ENCODE peak calls at places on chromosomes 5 and 9, in four cellular contexts. R is mesenchymal stem cell, N is uterus, S is aorta. P is an unnamed sample.

GRCh38 chr5:26942481-26942880 is 95.9 kb downstream of the CDH9 start:
- DNase-seq in N (no peak), R (peak), S (no peak), P (no peak)

GRCh38 chr5:36462295-36463021 is 143.9 kb upstream of the SLC1A3 start:
- DNase-seq in R (no peak), S (no peak), N (no peak), P (no peak)

GRCh38 chr5:127080001-127080478 is 6.7 kb upstream of the C5orf63 start:
- DNase-seq in S (no peak), N (no peak), R (peak), P (no peak)

GRCh38 chr9:118992813-118993747 is 376.2 kb downstream of the BRINP1 start:
- DNase-seq in R (no peak), N (no peak), S (no peak), P (no peak)

GRCh38 chr9:123248630-123249029 is 19.8 kb downstream of the STRBP start:
- DNase-seq in S (no peak), N (no peak), R (no peak), P (no peak)

GRCh38 chr9:112777914-112778313 is 27.4 kb downstream of the SNX30 start:
- DNase-seq in N (no peak), S (no peak), R (no peak), P (no peak)

GRCh38 chr5:3179220-3179619 is 416.4 kb upstream of the IRX1 start:
- DNase-seq in R (no peak), N (no peak), S (no peak), P (no peak)

GRCh38 chr9:132141364-132141947 is 20.4 kb upstream of the NTNG2 start:
- DNase-seq in N (no peak), R (peak), S (no peak), P (no peak)

GRCh38 chr9:78745996-78746395 is 449.1 kb downstream of the PSAT1 start:
- DNase-seq in N (no peak), S (no peak), R (no peak), P (no peak)

GRCh38 chr9:71637926-71638325 is 130.4 kb downstream of the CEMIP2 start:
- DNase-seq in N (no peak), R (no peak), S (no peak), P (peak)

GRCh38 chr9:37944671-37945481 is 40.9 kb upstream of the SLC25A51 start:
- DNase-seq in R (no peak), S (no peak), N (no peak), P (no peak)

GRCh38 chr5:1445895-1446601 is 808 bp upstream of the SLC6A3 start:
- DNase-seq in R (no peak), N (no peak), S (peak), P (no peak)

GRCh38 chr9:87406545-87407166 is 91.0 kb upstream of the DAPK1 start:
- DNase-seq in N (no peak), S (no peak), R (no peak), P (no peak)

GRCh38 chr5:124789104-124789605 is 42.7 kb upstream of the ZNF608 start:
- DNase-seq in S (no peak), N (no peak), R (peak), P (no peak)

GRCh38 chr9:33250458-33250995 is 10.6 kb downstream of the SPINK4 start:
- DNase-seq in R (peak), S (no peak), N (no peak), P (no peak)

GRCh38 chr5:110884005-110884404 is 145.2 kb downstream of the SLC25A46 start:
- DNase-seq in N (no peak), R (no peak), S (no peak), P (no peak)

GRCh38 chr5:59616413-59616812 is 277.1 kb downstream of the PDE4D start:
- DNase-seq in R (no peak), S (no peak), N (no peak), P (no peak)

GRCh38 chr9:75001719-75002421 is 26.2 kb downstream of the CARNMT1 start:
- DNase-seq in N (peak), R (peak), S (no peak), P (peak)

GRCh38 chr9:120032639-120033038 is 547.3 kb downstream of the CDK5RAP2 start:
- DNase-seq in N (no peak), R (no peak), S (no peak), P (no peak)

GRCh38 chr5:96807099-96807654 is 568 bp downstream of the ERAP1 start:
- DNase-seq in S (peak), R (peak), N (peak), P (peak)

GRCh38 chr9:104810421-104811339 is 46.8 kb downstream of the NIPSNAP3B start:
- DNase-seq in R (peak), N (no peak), S (no peak), P (no peak)

GRCh38 chr5:151002250-151002649 is 18.1 kb upstream of the GPX3 start:
- DNase-seq in N (no peak), R (peak), S (no peak), P (peak)

GRCh38 chr9:123928471-123929176 is 1.3 kb downstream of the DENND1A start:
- DNase-seq in R (peak), N (no peak), S (no peak), P (peak)

GRCh38 chr5:8333445-8333844 is 464.5 kb downstream of the MTRR start:
- DNase-seq in N (no peak), R (no peak), S (no peak), P (no peak)

GRCh38 chr9:1875251-1875851 is 139.8 kb upstream of the SMARCA2 start:
- DNase-seq in N (no peak), S (no peak), R (no peak), P (no peak)

GRCh38 chr9:78054180-78054579 is 22.6 kb upstream of the GNAQ start:
- DNase-seq in R (no peak), S (no peak), N (no peak), P (no peak)

GRCh38 chr5:72955143-72955767 is 586 bp upstream of the FCHO2 start:
- DNase-seq in N (peak), S (peak), R (no peak), P (no peak)

GRCh38 chr5:78361226-78361993 is 993 bp downstream of the SCAMP1 start:
- DNase-seq in N (peak), R (peak), S (peak), P (peak)

GRCh38 chr5:122124766-122125165 is 4.6 kb upstream of the ZNF474 start:
- DNase-seq in N (no peak), S (no peak), R (no peak), P (no peak)

GRCh38 chr5:96336351-96336985 is 96.6 kb downstream of the PCSK1 start:
- DNase-seq in S (no peak), R (peak), N (peak), P (peak)

GRCh38 chr9:111645806-111646205 is 14.7 kb downstream of the DNAJC25 start:
- DNase-seq in N (no peak), R (no peak), S (no peak), P (peak)

GRCh38 chr9:8778356-8778755 is 978.8 kb upstream of the DMAC1 start:
- DNase-seq in R (no peak), S (no peak), N (no peak), P (no peak)

GRCh38 chr9:16485575-16486321 is 384.7 kb downstream of the BNC2 start:
- DNase-seq in S (no peak), R (no peak), N (no peak), P (no peak)
- H3K4me3 ChIP-seq in S (no peak), R (no peak), N (no peak), P (no peak)

DNA sequence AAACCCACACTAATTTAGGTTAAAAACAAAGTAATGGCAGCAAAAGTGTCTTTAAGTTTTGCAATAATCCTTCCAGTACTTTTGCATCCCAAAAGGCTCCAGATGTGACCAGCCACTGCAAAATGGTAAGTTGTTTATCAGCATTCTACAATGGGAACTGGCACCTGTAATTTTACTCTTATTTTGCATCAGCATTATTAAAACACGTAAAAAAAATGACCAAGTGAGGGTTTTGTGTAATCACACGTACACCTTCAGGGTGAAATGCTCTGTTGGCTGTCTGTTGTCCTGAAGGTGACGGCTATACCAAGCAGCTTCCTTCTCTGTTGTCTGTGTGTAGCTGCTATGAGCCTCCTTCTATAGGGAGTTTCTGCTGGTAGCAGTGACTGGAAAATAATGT is 36.9 kb upstream of the SSBP2 start:
- DNase-seq in R (peak), N (peak), S (no peak), P (peak)
- H3K4me3 ChIP-seq in R (no peak), N (no peak), S (no peak), P (no peak)

GRCh38 chr9:137089232-137089947 is 2.6 kb downstream of the MAN1B1 start:
- DNase-seq in N (no peak), R (no peak), S (no peak), P (no peak)

GRCh38 chr9:137086531-137087408 is at the start of gene MAN1B1:
- DNase-seq in R (peak), N (peak), S (peak), P (peak)

GRCh38 chr9:137087409-137087925 is 682 bp downstream of the MAN1B1 start:
- DNase-seq in R (peak), S (no peak), N (no peak), P (no peak)

GRCh38 chr9:137085918-137086530 is 761 bp upstream of the MAN1B1 start:
- DNase-seq in N (no peak), S (peak), R (peak), P (peak)

DNA sequence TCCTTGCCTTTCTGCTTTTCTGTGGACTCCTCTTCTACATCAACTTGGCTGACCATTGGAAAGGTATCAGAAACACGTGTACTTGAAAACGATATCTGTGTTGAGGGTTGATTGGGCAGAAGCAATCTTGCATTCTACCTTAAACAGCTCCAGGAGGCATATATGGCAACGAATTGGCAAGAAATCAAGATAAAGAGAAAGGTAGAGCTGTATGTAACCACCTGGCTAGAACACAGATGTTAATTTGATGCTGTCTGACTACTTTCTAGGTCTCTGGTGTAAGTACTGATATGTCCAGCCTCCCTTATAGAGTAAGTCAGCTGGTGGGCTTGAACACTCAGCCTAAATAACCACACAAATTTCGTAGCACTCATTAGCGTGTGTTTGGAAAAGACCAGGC is 1.3 kb downstream of the MAN1B1 start:
- DNase-seq in N (no peak), R (no peak), S (no peak), P (no peak)
- H3K4me3 ChIP-seq in N (no peak), R (no peak), S (no peak), P (no peak)

GRCh38 chr9:24095246-24095645 is 269.2 kb upstream of the ELAVL2 start:
- DNase-seq in N (no peak), S (no peak), R (no peak), P (no peak)

GRCh38 chr9:24090566-24090965 is 264.5 kb upstream of the ELAVL2 start:
- DNase-seq in N (no peak), S (no peak), R (no peak), P (no peak)
- H3K4me3 ChIP-seq in N (no peak), S (no peak), R (no peak), P (no peak)

DNA sequence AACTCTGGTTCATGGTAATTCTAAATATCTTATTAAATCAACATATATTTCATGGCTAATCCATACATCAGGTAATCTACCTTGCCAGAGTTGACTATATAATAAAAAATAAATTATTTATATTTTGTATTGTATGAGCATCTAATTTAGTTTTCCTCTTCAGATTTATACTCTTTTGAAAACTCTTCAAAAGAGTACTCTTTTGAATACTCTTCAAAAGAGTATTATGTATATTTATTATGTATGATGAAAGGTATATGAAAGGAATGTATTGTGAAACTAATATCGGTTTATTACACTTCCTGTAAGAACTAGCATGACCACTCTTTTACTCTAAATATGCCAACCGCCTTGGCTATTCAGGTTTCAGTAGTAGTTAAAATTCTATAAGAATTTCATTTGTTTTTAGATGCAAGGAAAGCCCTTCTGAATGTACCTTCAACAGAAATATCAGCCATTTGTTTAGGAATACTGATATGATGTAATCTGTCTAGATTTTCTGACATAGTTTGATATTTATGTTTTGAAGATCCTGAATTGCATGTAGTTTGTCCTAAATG is 178.7 kb downstream of the WDR70 start:
- DNase-seq in R (no peak), S (no peak), N (no peak), P (no peak)
- H3K4me3 ChIP-seq in R (no peak), S (no peak), N (no peak), P (no peak)

P was measured in endothelial cell of umbilical vein.